ENCODE peak calls at places on chromosomes 2 and 18, in ten cellular contexts. I is germinal center; P is RKO; H is glomerular endothelial cell; G is activated CD4-positive, alpha-beta T cell treated with anti-CD3 and anti-CD28 coated beads for 36 hours; X is Peyer's patch; W is activated T-helper 1 cell treated with anti-CD3 and anti-CD28 coated beads, Interleukin-2, amount 50 U/mL, for 16 hours; Y is smooth muscle cell of the brain vasculature; K is CD8-positive, alpha-beta T cell; O is stimulated activated CD8-positive, alpha-beta memory T cell treated with anti-CD3 and anti-CD28 coated beads, Interleukin-2, amount 100 ng/mL, for 1 hour. J is an unnamed sample.

GRCh38 chr18:11729556-11729955 is 40.5 kb downstream of the GNAL start:
- DNase-seq in I (no peak), P (no peak), H (no peak), G (no peak), X (no peak), W (no peak), Y (no peak), K (no peak), O (no peak), J (no peak)

GRCh38 chr18:10124557-10124956 is 210.7 kb downstream of the VAPA start:
- DNase-seq in I (no peak), P (no peak), H (no peak), G (no peak), X (no peak), W (no peak), Y (no peak), K (no peak), O (no peak), J (no peak)

GRCh38 chr2:60484080-60484737 is 69.2 kb downstream of the BCL11A start:
- DNase-seq in I (peak), P (no peak), H (no peak), G (no peak), X (peak), W (no peak), Y (no peak), K (no peak), O (no peak), J (no peak)

GRCh38 chr2:148096012-148096411 is 75.1 kb downstream of the MBD5 start:
- DNase-seq in I (no peak), P (no peak), H (no peak), G (no peak), X (no peak), W (no peak), Y (no peak), K (no peak), O (no peak), J (no peak)

GRCh38 chr2:159744363-159744762 is 32.1 kb downstream of the MARCHF7 start:
- DNase-seq in I (no peak), P (no peak), H (peak), G (no peak), X (no peak), W (no peak), Y (peak), K (no peak), O (no peak), J (no peak)

GRCh38 chr2:9594361-9595063 is 36.3 kb downstream of the YWHAQ start:
- DNase-seq in I (no peak), P (peak), H (peak), G (peak), X (no peak), W (no peak), Y (no peak), K (no peak), O (no peak), J (no peak)

GRCh38 chr2:127392133-127392827 is 4.5 kb upstream of the MAP3K2 start:
- DNase-seq in I (no peak), P (no peak), H (no peak), G (no peak), X (no peak), W (no peak), Y (no peak), K (no peak), O (no peak), J (no peak)

GRCh38 chr2:8682719-8683667 is 1.1 kb downstream of the ID2 start:
- DNase-seq in I (no peak), P (peak), H (no peak), G (peak), X (peak), W (no peak), Y (no peak), K (peak), O (no peak), J (no peak)

GRCh38 chr2:20040489-20041172 is 10.8 kb downstream of the LAPTM4A start:
- DNase-seq in I (no peak), P (peak), H (no peak), G (no peak), X (no peak), W (no peak), Y (no peak), K (no peak), O (no peak), J (no peak)

GRCh38 chr18:3441290-3441689 is 8.7 kb upstream of the TGIF1 start:
- DNase-seq in I (no peak), P (peak), H (no peak), G (peak), X (no peak), W (no peak), Y (no peak), K (no peak), O (no peak), J (no peak)

GRCh38 chr2:152710713-152711112 is 6.5 kb downstream of the PRPF40A start:
- DNase-seq in I (no peak), P (no peak), H (no peak), G (no peak), X (no peak), W (no peak), Y (no peak), K (no peak), O (no peak), J (no peak)

GRCh38 chr2:84442888-84443287 is 16.2 kb downstream of the SUCLG1 start:
- DNase-seq in I (no peak), P (no peak), H (no peak), G (no peak), X (no peak), W (no peak), Y (no peak), K (no peak), O (no peak), J (no peak)

GRCh38 chr2:132783883-132784282 is 113.9 kb upstream of the LYPD1 start:
- DNase-seq in I (no peak), P (no peak), H (no peak), G (no peak), X (no peak), W (no peak), Y (no peak), K (no peak), O (no peak), J (no peak)